ENCODE peak calls at places on chromosomes 3 and 15, in six cellular contexts. D, J, F, U, G and V are unnamed samples.

GRCh38 chr3:113844622-113845222 is 6.1 kb downstream of the GRAMD1C start:
- DNase-seq in D (no peak), J (no peak), F (no peak), U (no peak), G (no peak), V (peak; percentile 19)

GRCh38 chr15:41961014-41961518 is 11.3 kb downstream of the EHD4 start:
- DNase-seq in D (no peak), J (no peak), F (no peak), U (no peak), G (no peak), V (no peak)

GRCh38 chr3:107431298-107432012 is 54.2 kb downstream of the CCDC54 start:
- DNase-seq in D (peak; percentile 67), J (peak; percentile 68), F (peak; percentile 72), U (peak; percentile 77), G (peak; percentile 90), V (peak; percentile 77)

GRCh38 chr15:80934761-80935221 is 54.8 kb downstream of the MESD start:
- DNase-seq in D (no peak), J (no peak), F (no peak), U (no peak), G (peak; percentile 24), V (no peak)

GRCh38 chr3:21226086-21226485 is 524.9 kb downstream of the ZNF385D start:
- DNase-seq in D (no peak), J (no peak), F (no peak), U (peak; percentile 18), G (no peak), V (no peak)

GRCh38 chr15:88993662-88994061 is 80.5 kb upstream of the MFGE8 start:
- DNase-seq in D (no peak), J (no peak), F (no peak), U (no peak), G (no peak), V (no peak)

GRCh38 chr15:83398591-83398990 is 48.5 kb upstream of the SH3GL3 start:
- DNase-seq in D (no peak), J (no peak), F (no peak), U (no peak), G (no peak), V (no peak)

GRCh38 chr15:88467935-88468528 is 524 bp downstream of the MRPS11 start:
- DNase-seq in D (no peak), J (no peak), F (no peak), U (no peak), G (no peak), V (peak; percentile 50)

GRCh38 chr15:88243895-88244787 is 12.4 kb downstream of the NTRK3 start:
- DNase-seq in D (no peak), J (no peak), F (no peak), U (no peak), G (no peak), V (peak; percentile 45)

GRCh38 chr3:59812778-59813558 is 763.1 kb upstream of the CFAP20DC start:
- DNase-seq in D (no peak), J (no peak), F (no peak), U (no peak), G (no peak), V (no peak)

GRCh38 chr15:64152507-64153387 is 1.2 kb downstream of the SNX22 start:
- DNase-seq in D (no peak), J (peak; percentile 23), F (no peak), U (peak; percentile 22), G (no peak), V (peak; percentile 64)

GRCh38 chr3:125257563-125257962 is 45.0 kb upstream of the SLC12A8 start:
- DNase-seq in D (no peak), J (no peak), F (no peak), U (no peak), G (no peak), V (no peak)

GRCh38 chr3:108569336-108569735 is 19.9 kb downstream of the CIP2A start:
- DNase-seq in D (no peak), J (no peak), F (no peak), U (no peak), G (no peak), V (no peak)

GRCh38 chr3:14432996-14433572 is 30.7 kb downstream of the SLC6A6 start:
- DNase-seq in D (no peak), J (peak; percentile 34), F (no peak), U (no peak), G (peak; percentile 84), V (peak; percentile 31)

GRCh38 chr3:45498532-45498931 is 96.0 kb upstream of the LIMD1 start:
- DNase-seq in D (no peak), J (no peak), F (no peak), U (no peak), G (no peak), V (no peak)

GRCh38 chr3:12446298-12446697 is 38.0 kb upstream of the TSEN2 start:
- DNase-seq in D (no peak), J (no peak), F (no peak), U (no peak), G (no peak), V (no peak)

GRCh38 chr3:195250473-195251251 is 20.3 kb downstream of the XXYLT1 start:
- DNase-seq in D (no peak), J (no peak), F (no peak), U (no peak), G (no peak), V (peak; percentile 12)

GRCh38 chr15:45454825-45455224 is 67.7 kb downstream of the SLC30A4 start:
- DNase-seq in D (no peak), J (peak; percentile 80), F (peak; percentile 47), U (peak; percentile 66), G (peak; percentile 92), V (no peak)

GRCh38 chr3:13708871-13709595 is 160.1 kb downstream of the FBLN2 start:
- DNase-seq in D (no peak), J (no peak), F (no peak), U (peak; percentile 1), G (peak; percentile 33), V (no peak)

GRCh38 chr3:129950318-129951046 is 24.0 kb upstream of the TRH start:
- DNase-seq in D (no peak), J (no peak), F (no peak), U (no peak), G (no peak), V (no peak)

GRCh38 chr3:192445768-192446644 is 281.3 kb downstream of the FGF12 start:
- DNase-seq in D (no peak), J (no peak), F (no peak), U (peak; percentile 21), G (no peak), V (no peak)

GRCh38 chr15:69400850-69401249 is 13.3 kb upstream of the KIF23 start:
- DNase-seq in D (no peak), J (no peak), F (no peak), U (no peak), G (no peak), V (no peak)

GRCh38 chr15:37122703-37123102 is 22.4 kb upstream of the MEIS2 start:
- DNase-seq in D (no peak), J (no peak), F (no peak), U (no peak), G (no peak), V (no peak)

GRCh38 chr3:72255736-72256559 is 471.0 kb upstream of the PROK2 start:
- DNase-seq in D (no peak), J (peak; percentile 86), F (no peak), U (no peak), G (peak; percentile 81), V (no peak)

GRCh38 chr3:72259755-72260589 is 475.0 kb upstream of the PROK2 start:
- DNase-seq in D (no peak), J (no peak), F (no peak), U (no peak), G (no peak), V (no peak)

GRCh38 chr3:72260590-72260914 is 475.6 kb upstream of the PROK2 start:
- DNase-seq in D (no peak), J (no peak), F (no peak), U (no peak), G (no peak), V (no peak)

GRCh38 chr3:72258786-72259185 is 473.8 kb upstream of the PROK2 start:
- DNase-seq in D (no peak), J (no peak), F (no peak), U (no peak), G (peak; percentile 76), V (no peak)

GRCh38 chr3:72258366-72258765 is 473.4 kb upstream of the PROK2 start:
- DNase-seq in D (no peak), J (no peak), F (no peak), U (no peak), G (no peak), V (no peak)
- TF ChIP-seq POLR2A in D (no peak), J (no peak), F (no peak), U (no peak), G (no peak), V (no peak)

GRCh38 chr15:90000175-90000923 is 775 bp upstream of the ZNF710 start:
- DNase-seq in D (no peak), J (peak; percentile 65), F (peak; percentile 34), U (no peak), G (peak; percentile 87), V (peak; percentile 43)

GRCh38 chr15:90002428-90002844 is 1.3 kb downstream of the ZNF710 start:
- DNase-seq in D (no peak), J (peak; percentile 62), F (peak; percentile 51), U (peak; percentile 51), G (peak; percentile 87), V (peak; percentile 60)

GRCh38 chr15:90001683-90002427 is 731 bp downstream of the ZNF710 start:
- DNase-seq in D (no peak), J (peak; percentile 80), F (peak; percentile 61), U (peak; percentile 76), G (peak; percentile 92), V (peak; percentile 81)

GRCh38 chr15:89999676-90000174 is 1.4 kb upstream of the ZNF710 start:
- DNase-seq in D (no peak), J (peak; percentile 37), F (peak; percentile 19), U (no peak), G (no peak), V (no peak)

GRCh38 chr15:90001062-90001682 is at the start of gene ZNF710:
- DNase-seq in D (no peak), J (peak; percentile 49), F (peak; percentile 68), U (peak; percentile 71), G (peak; percentile 85), V (peak; percentile 60)
- TF ChIP-seq POLR2A in D (no peak), J (no peak), F (no peak), U (no peak), G (no peak), V (no peak)

GRCh38 chr3:98593046-98593936 is at the start of gene CPOX:
- DNase-seq in D (peak; percentile 56), J (peak; percentile 93), F (peak; percentile 74), U (peak; percentile 91), G (peak; percentile 97), V (peak; percentile 98)
- TF ChIP-seq POLR2A in D (no peak), J (peak; percentile 40), F (peak; percentile 9), U (peak; percentile 51), G (no peak), V (peak; percentile 88)

DNA sequence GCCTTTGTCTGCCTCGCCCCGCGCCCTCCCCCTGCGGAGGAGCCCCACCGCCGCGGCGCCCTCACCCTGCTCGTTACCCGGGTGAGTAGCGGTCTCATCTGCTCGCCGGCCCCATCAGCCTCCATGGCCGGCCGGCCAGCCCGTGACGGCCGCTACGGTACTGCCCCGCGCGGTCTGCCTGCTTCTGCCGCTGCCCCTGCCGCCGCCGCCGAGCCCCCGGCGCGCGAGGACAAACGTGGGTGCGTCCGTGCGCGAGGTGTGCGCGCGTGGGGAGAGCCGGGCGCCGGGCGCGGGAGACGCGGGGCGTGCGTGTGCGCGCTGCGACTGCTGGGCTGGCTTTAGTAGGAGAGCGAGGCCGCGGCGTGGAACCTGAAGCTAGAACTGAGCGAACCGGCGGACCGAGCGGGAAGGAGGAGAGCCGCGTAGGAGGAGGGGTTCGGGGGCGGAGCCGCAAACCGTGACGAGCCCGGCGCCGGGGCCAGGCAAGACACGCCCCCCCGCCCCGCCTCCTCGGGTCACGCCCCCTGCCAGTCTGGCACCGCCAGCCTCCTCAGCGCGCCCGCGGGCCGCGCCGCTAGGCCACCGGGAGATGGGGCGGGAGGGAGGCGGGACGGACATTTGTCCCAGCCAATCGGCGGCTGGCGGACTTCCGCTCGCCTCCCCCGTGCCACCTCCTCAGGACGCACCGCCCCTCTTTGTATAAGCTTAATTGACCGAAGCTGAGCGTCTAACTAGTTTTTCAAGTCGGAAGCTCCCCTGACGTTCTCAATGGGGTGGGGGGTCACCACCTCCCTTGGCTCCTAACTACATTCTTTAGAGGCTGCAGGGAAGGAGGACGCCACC is at the start of gene SLC4A7:
- DNase-seq in D (peak; percentile 91), J (peak; percentile 99), F (peak; percentile 96), U (peak; percentile 98), G (peak; percentile 100), V (peak; percentile 95)
- TF ChIP-seq POLR2A in D (peak; percentile 72), J (peak; percentile 90), F (peak; percentile 93), U (peak; percentile 97), G (peak; percentile 98), V (peak; percentile 48)